ENCODE peak calls at places on chromosomes 4 and X, in six cellular contexts. B is CD4-positive, alpha-beta T cell; C is fibroblast of lung; T is body of pancreas; J is GM06990; N is A673. P is an unnamed sample.

GRCh38 chrX:72052415-72053090 is 79.2 kb downstream of the RTL5 start:
- DNase-seq in B (no peak), C (peak), T (no peak), J (no peak), N (peak), P (no peak)

GRCh38 chrX:16977771-16978170 is 31.3 kb downstream of the REPS2 start:
- DNase-seq in B (no peak), C (no peak), T (no peak), J (no peak), N (no peak), P (no peak)

GRCh38 chr4:184382189-184382846 is 92.0 kb downstream of the IRF2 start:
- DNase-seq in B (no peak), C (no peak), T (no peak), J (no peak), N (no peak), P (no peak)

GRCh38 chrX:54807524-54808108 is at the start of gene MAGED2:
- DNase-seq in B (peak), C (peak), T (no peak), J (no peak), N (peak), P (no peak)

GRCh38 chrX:100935767-100936166 is 7.0 kb upstream of the XKRX start:
- DNase-seq in B (no peak), C (no peak), T (no peak), J (no peak), N (no peak), P (no peak)

GRCh38 chr4:31114821-31115220 is 394.7 kb downstream of the PCDH7 start:
- DNase-seq in B (no peak), C (peak), T (no peak), J (no peak), N (no peak), P (no peak)

GRCh38 chr4:143693856-143694255 is 6.6 kb downstream of the FREM3 start:
- DNase-seq in B (no peak), C (no peak), T (no peak), J (no peak), N (no peak), P (no peak)

GRCh38 chr4:137934921-137935320 is 307.2 kb downstream of the SLC7A11 start:
- DNase-seq in B (no peak), C (no peak), T (no peak), J (no peak), N (no peak), P (no peak)

GRCh38 chr4:137267024-137267423 is 265.3 kb downstream of the PCDH18 start:
- DNase-seq in B (no peak), C (peak), T (no peak), J (no peak), N (no peak), P (no peak)

GRCh38 chrX:151153086-151153485 is 23.3 kb upstream of the GPR50 start:
- DNase-seq in B (no peak), C (peak), T (no peak), J (no peak), N (peak), P (no peak)

GRCh38 chrX:46574337-46574940 is 874 bp downstream of the CHST7 start:
- DNase-seq in B (peak), C (peak), T (peak), J (peak), N (peak), P (peak)

GRCh38 chr4:29970626-29971025 is 749.5 kb upstream of the PCDH7 start:
- DNase-seq in B (no peak), C (peak), T (no peak), J (no peak), N (peak), P (no peak)

GRCh38 chrX:130100180-130100579 is 10.1 kb downstream of the ELF4 start:
- DNase-seq in B (no peak), C (no peak), T (peak), J (no peak), N (no peak), P (no peak)

GRCh38 chrX:3526084-3526483 is 179.6 kb upstream of the MXRA5 start:
- DNase-seq in B (no peak), C (peak), T (no peak), J (no peak), N (no peak), P (no peak)

GRCh38 chrX:109732319-109732779 is 708 bp downstream of the ACSL4 start:
- DNase-seq in B (no peak), C (peak), T (no peak), J (peak), N (peak), P (no peak)

DNA sequence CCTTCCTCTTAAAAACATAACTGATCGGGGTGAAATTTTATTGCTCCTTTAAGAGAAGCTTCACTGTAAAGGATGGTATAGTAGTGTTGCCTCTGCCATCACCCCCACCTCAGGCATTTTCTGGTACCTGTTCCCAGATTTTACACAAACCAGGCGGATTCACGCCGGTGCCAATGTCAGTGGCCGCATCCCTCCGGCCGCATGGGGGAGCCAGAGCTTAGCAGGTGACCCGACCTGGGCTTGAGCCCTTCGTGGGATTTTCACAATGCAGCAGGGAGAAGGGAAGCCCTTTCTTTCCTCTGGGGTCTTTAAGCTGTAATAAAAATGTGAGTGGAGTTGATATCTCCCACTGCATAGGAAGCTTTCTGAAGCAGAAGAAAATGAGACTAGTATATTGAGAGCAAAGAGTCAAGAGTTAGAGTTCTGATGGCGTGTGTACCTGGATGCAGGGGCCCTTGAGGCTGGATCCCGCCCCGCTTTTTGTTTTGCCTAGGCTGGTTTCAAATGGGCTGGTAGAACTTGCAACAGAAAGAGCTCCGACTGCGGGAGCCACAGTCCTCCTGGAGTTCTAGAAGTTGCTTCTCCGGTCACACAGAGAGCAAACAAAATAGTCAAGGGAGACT is 59.4 kb downstream of the POLR2B start:
- DNase-seq in B (no peak), C (no peak), T (peak), J (peak), N (peak), P (peak)
- TF ChIP-seq CTCF in B (no peak), C (peak), T (peak), J (peak), N (peak), P (peak)

GRCh38 chr4:118753096-118753495 is 67.9 kb downstream of the METTL14 start:
- DNase-seq in B (no peak), C (no peak), T (no peak), J (no peak), N (no peak), P (no peak)

GRCh38 chr4:118752551-118752950 is 67.4 kb downstream of the METTL14 start:
- DNase-seq in B (no peak), C (peak), T (no peak), J (no peak), N (no peak), P (no peak)

GRCh38 chr4:118751634-118752293 is 66.6 kb downstream of the METTL14 start:
- DNase-seq in B (no peak), C (peak), T (no peak), J (no peak), N (no peak), P (no peak)

GRCh38 chr4:118754890-118755289 is 69.7 kb downstream of the METTL14 start:
- DNase-seq in B (no peak), C (no peak), T (no peak), J (no peak), N (no peak), P (no peak)

GRCh38 chr4:118753685-118754084 is 68.5 kb downstream of the METTL14 start:
- DNase-seq in B (no peak), C (no peak), T (no peak), J (no peak), N (no peak), P (no peak)
- TF ChIP-seq CTCF in B (no peak), C (peak), T (no peak), J (no peak), N (peak), P (no peak)

GRCh38 chr4:81260443-81261102 is 45.6 kb upstream of the PRKG2 start:
- DNase-seq in B (no peak), C (no peak), T (no peak), J (no peak), N (peak), P (no peak)
- TF ChIP-seq CTCF in B (no peak), C (peak), T (no peak), J (peak), N (peak), P (peak)

GRCh38 chr4:117699595-117699994 is 334.7 kb upstream of the NDST3 start:
- DNase-seq in B (no peak), C (no peak), T (no peak), J (no peak), N (no peak), P (no peak)

GRCh38 chr4:117702353-117702752 is 331.9 kb upstream of the NDST3 start:
- DNase-seq in B (no peak), C (no peak), T (no peak), J (no peak), N (no peak), P (no peak)

DNA sequence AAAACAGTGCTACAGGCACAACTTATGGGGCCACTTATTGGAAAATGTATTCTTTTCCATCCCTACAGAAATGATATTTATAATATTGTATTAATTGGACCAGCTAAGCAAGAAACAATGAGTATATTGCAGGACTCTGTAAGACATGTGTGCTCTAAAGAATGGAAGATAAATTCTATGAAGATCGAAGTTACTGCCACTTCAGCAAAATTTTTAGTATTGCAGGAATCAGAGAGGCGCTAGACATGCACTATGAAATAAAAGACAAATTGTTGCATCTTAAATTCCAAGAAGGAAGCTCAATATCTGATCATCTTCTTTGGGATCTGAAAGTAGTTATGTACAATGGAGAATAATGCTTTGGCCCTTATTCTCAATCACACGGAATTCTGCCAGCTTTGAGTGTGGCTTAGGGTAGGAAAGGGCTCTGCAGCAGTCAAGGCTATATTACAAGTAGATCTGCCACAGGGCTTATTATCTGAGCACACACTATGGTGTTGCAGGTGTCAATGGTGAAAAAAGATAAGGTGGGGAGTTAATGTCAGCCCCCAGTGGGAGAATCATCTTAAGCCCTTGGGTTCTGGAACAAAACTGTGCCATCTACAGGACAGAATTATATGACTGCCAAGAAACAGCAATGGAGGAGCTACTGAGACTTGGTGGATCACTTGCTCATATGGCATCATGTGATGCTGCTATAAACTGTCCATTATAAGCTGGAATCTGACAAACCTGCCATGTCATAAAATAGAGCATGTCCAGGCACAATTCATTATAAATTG is 334.0 kb upstream of the NDST3 start:
- DNase-seq in B (no peak), C (no peak), T (no peak), J (no peak), N (peak), P (no peak)
- TF ChIP-seq CTCF in B (no peak), C (no peak), T (no peak), J (peak), N (peak), P (no peak)

GRCh38 chr4:46999584-46999983 is 6.2 kb upstream of the GABRA4 start:
- DNase-seq in B (no peak), C (peak), T (no peak), J (no peak), N (no peak), P (no peak)

GRCh38 chr4:47000406-47000805 is 7.0 kb upstream of the GABRA4 start:
- DNase-seq in B (no peak), C (no peak), T (no peak), J (no peak), N (no peak), P (no peak)

DNA sequence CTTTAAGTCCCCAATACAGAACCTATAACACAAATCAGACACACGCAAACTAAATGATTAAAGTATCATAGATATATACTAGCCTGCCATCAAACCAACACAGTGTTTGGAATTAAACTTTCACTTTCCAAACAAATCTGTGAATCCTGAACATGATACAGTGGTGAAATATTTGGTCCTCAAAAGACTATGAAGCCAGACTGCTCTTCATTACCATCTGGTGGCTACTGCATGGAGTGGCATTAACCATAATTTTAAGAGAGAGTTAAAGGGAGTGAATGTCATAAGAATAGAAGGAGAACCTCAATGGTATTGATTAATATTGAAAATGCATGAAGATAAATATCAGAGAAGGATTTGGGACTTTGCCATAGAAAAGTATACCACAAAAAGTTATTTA is 9.2 kb upstream of the GABRA4 start:
- DNase-seq in B (no peak), C (peak), T (no peak), J (no peak), N (peak), P (no peak)
- TF ChIP-seq CTCF in B (no peak), C (peak), T (peak), J (peak), N (peak), P (no peak)

GRCh38 chrX:147803948-147804347 is 107.8 kb upstream of the FMR1 start:
- DNase-seq in B (no peak), C (no peak), T (peak), J (no peak), N (peak), P (no peak)
- TF ChIP-seq CTCF in B (no peak), C (no peak), T (peak), J (peak), N (peak), P (peak)

GRCh38 chr4:108763226-108763593 is 357 bp upstream of the ETNPPL start:
- DNase-seq in B (no peak), C (no peak), T (no peak), J (no peak), N (no peak), P (no peak)
- TF ChIP-seq CTCF in B (no peak), C (no peak), T (no peak), J (no peak), N (no peak), P (no peak)

GRCh38 chr4:84481879-84482245 is 17.2 kb downstream of the NKX6-1 start:
- DNase-seq in B (no peak), C (no peak), T (no peak), J (no peak), N (peak), P (no peak)

GRCh38 chr4:84484274-84484673 is 14.8 kb downstream of the NKX6-1 start:
- DNase-seq in B (no peak), C (no peak), T (no peak), J (no peak), N (no peak), P (no peak)

GRCh38 chr4:84483738-84484137 is 15.4 kb downstream of the NKX6-1 start:
- DNase-seq in B (no peak), C (no peak), T (no peak), J (no peak), N (no peak), P (no peak)

GRCh38 chr4:84481077-84481878 is 17.8 kb downstream of the NKX6-1 start:
- DNase-seq in B (no peak), C (no peak), T (no peak), J (no peak), N (no peak), P (no peak)

GRCh38 chr4:84482564-84483563 is 16.2 kb downstream of the NKX6-1 start:
- DNase-seq in B (no peak), C (no peak), T (no peak), J (no peak), N (no peak), P (peak)
- TF ChIP-seq CTCF in B (no peak), C (peak), T (no peak), J (no peak), N (peak), P (peak)

DNA sequence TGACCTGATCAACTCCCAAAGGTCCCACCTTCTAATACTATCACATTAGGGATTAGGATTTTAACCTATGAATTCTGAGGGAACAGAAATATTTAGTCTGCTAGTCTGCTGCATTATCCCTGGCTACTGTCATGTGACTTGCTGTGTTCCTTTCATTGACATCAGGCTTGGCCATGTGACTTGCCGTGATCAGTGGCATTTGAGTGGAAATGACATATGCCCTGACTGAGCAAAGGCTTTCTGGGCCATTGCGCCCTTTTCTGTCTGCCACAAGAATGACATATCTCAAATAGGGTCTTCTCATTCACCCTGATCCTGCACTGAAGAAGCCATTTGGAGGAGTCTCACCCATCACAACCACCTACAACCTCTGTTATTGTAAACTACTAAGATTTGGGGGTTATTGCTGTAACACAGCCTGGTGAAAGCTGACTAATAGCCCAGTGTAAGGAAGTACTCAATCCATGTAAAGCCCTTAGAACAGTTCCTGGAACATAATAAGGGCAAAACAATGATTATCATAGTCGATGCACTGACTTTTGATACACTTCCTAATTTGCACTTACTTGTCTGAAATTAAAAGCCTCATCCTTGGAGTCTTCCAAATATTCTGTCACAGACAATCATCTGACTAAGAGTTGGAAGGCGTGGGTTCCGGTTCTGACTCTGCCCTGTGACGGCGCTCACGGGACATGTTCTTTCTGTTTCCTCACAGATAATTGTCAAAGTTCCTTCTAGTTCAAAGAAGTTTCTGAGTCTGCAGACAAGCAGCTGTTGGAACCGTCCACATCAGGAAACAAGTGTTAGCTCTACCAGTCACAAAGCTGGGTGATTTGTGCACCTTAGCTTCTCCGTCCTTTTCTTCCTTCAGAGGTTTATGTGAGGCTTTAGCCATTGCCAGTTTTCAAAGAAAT is 33.2 kb upstream of the RASGEF1B start:
- DNase-seq in B (peak), C (no peak), T (peak), J (peak), N (no peak), P (peak)
- TF ChIP-seq CTCF in B (no peak), C (no peak), T (no peak), J (peak), N (no peak), P (peak)

GRCh38 chr4:115042496-115042895 is 70.9 kb downstream of the NDST4 start:
- DNase-seq in B (no peak), C (no peak), T (no peak), J (no peak), N (no peak), P (no peak)
- TF ChIP-seq CTCF in B (no peak), C (peak), T (no peak), J (peak), N (no peak), P (no peak)

P was measured in lower lobe of right lung.